ENCODE peak calls at places on chromosomes 1 and 21, in eight cellular contexts. S, A, Y, M, O, V, N and P are unnamed samples.

GRCh38 chr1:175894543-175894942 is 151.1 kb upstream of the TNR start:
- DNase-seq in O (no peak), S (no peak), N (no peak), Y (no peak), M (no peak), A (no peak), V (no peak), P (no peak)

GRCh38 chr21:45507523-45507875 is 34.7 kb downstream of the SLC19A1 start:
- DNase-seq in A (no peak), N (no peak), V (no peak), O (no peak), Y (no peak), S (peak; percentile 61), M (no peak), P (no peak)

GRCh38 chr21:32958288-32958992 is 67.3 kb upstream of the OLIG2 start:
- DNase-seq in N (no peak), S (no peak), O (no peak), Y (no peak), M (no peak), A (no peak), V (no peak), P (no peak)

GRCh38 chr21:39434950-39435349 is 10.6 kb downstream of the LCA5L start:
- DNase-seq in V (no peak), S (no peak), Y (no peak), N (no peak), A (no peak), M (no peak), O (no peak), P (no peak)

GRCh38 chr21:39669485-39669884 is 56.7 kb downstream of the B3GALT5 start:
- DNase-seq in A (no peak), M (no peak), O (no peak), Y (no peak), V (no peak), N (no peak), S (no peak), P (no peak)

GRCh38 chr21:27649746-27650145 is 682.9 kb upstream of the ADAMTS5 start:
- DNase-seq in M (no peak), S (no peak), Y (no peak), O (no peak), V (no peak), N (no peak), A (no peak), P (no peak)

GRCh38 chr1:119831027-119831426 is 19.8 kb upstream of the REG4 start:
- DNase-seq in N (no peak), A (no peak), O (no peak), Y (no peak), S (no peak), M (no peak), V (no peak), P (no peak)

GRCh38 chr21:14528815-14529214 is 17.3 kb downstream of the SAMSN1 start:
- DNase-seq in A (no peak), O (no peak), M (no peak), V (no peak), Y (no peak), S (no peak), N (no peak), P (no peak)

GRCh38 chr1:162028726-162029125 is 5.1 kb upstream of the OLFML2B start:
- DNase-seq in M (no peak), N (no peak), Y (no peak), V (peak; percentile 17), A (no peak), S (no peak), O (no peak), P (no peak)

GRCh38 chr1:154411525-154411924 is 6.4 kb downstream of the IL6R start:
- DNase-seq in N (no peak), O (no peak), V (no peak), M (no peak), A (no peak), Y (no peak), S (peak; percentile 39), P (no peak)

DNA sequence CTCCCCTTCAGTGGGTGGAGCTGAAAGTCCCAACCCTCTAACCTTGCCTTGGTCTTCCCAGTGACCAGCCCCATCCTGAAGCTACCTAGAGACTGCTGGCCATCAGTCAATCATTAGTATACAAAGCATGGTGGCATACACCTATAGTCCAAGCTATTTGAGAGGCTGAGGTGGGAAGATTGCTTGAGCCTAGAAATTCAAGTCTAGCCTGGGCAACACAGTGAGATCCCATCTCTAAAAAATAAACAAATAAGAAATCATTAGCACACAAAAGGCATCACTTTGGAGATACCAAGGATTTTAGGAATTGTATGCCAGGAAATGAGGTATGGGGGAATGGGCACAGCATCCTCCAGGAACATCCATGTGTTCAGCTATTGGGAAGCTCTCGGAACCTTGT is 4.4 kb upstream of the IFI6 start:
- DNase-seq in M (no peak), S (no peak), V (no peak), Y (no peak), N (no peak), A (no peak), O (no peak), P (no peak)
- H3K27ac ChIP-seq in M (no peak overlapping the region), S (no peak overlapping the region), V (no peak overlapping the region), Y (no peak overlapping the region), N (no peak overlapping the region), A (no peak overlapping the region), O (no peak overlapping the region), P (no peak overlapping the region)

DNA sequence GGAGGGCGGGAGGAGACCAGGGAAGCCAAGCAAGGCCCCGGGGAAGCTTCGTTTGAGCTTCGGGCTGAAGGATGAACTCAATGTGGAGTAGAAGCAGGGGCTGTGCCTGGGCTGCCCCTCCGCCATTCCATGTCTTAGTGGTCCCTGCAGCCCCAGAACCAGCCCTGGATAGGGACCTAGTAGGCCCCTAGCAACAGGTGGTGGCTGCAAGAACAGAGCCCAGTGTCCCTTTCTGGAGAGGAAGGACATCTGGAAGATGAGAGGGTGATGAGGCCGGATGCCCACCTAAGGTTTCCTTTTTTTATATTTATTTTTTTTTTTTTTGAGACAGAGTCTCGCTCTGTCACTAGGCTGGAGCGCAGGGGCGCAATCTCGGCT is 27.2 kb downstream of the ECE1 start:
- DNase-seq in A (no peak), N (no peak), S (no peak), O (no peak), Y (no peak), V (no peak), M (no peak), P (no peak)
- H3K27ac ChIP-seq in A (peak overlapping the region; percentile 99), N (peak overlapping the region; percentile 83), S (peak overlapping the region; percentile 98), O (peak overlapping the region; percentile 76), Y (peak overlapping the region; percentile 12), V (peak overlapping the region; percentile 88), M (peak overlapping the region; percentile 83), P (peak overlapping the region; percentile 97)

DNA sequence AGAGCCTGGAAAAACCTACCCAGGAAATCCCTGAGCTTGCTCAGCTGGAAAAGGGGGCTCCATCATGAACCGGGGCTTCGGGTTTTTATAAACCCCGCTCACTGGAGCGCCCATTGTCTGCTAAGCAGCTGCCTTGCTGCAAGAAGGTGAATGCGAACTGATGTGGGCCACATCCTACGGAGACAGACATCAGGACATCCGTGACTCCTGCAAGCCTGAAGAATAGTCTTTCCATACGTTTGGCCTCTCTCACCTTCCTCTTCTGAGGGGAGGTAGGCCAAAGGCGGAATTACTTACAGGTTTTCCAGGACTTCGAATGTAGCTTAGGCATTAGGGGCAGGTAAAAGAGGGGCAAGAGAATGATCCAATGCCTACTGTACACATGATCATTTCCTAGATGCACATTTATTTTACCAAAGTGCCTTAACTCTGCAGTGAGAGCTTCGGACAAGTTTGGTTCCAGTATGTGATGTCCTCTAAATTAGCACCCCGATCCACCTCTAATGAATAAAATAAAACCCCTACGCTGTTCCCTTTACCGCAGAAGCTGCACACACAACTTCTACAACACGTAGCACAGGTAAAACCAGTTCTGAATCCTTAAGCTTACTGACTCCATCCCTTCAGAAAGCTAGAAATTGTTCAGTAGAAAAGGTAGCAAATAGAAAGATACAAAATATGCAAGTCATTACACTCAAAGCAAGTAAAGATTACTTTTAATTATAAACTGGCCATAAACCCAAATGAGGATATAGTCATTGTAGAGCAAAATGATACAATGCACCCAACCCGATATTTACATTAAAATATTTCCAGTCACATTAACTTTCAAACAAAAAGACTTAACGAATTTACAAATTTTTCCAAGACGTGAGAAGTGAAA is 866 bp upstream of the SORT1 start:
- DNase-seq in M (no peak), A (no peak), O (no peak), Y (no peak), S (no peak), V (no peak), N (no peak), P (no peak)
- H3K27ac ChIP-seq in M (peak overlapping the region; percentile 93), A (peak overlapping the region; percentile 72), O (peak overlapping the region; percentile 66), Y (peak overlapping the region; percentile 13), S (peak overlapping the region; percentile 87), V (peak overlapping the region; percentile 79), N (peak overlapping the region; percentile 51), P (no peak overlapping the region)

DNA sequence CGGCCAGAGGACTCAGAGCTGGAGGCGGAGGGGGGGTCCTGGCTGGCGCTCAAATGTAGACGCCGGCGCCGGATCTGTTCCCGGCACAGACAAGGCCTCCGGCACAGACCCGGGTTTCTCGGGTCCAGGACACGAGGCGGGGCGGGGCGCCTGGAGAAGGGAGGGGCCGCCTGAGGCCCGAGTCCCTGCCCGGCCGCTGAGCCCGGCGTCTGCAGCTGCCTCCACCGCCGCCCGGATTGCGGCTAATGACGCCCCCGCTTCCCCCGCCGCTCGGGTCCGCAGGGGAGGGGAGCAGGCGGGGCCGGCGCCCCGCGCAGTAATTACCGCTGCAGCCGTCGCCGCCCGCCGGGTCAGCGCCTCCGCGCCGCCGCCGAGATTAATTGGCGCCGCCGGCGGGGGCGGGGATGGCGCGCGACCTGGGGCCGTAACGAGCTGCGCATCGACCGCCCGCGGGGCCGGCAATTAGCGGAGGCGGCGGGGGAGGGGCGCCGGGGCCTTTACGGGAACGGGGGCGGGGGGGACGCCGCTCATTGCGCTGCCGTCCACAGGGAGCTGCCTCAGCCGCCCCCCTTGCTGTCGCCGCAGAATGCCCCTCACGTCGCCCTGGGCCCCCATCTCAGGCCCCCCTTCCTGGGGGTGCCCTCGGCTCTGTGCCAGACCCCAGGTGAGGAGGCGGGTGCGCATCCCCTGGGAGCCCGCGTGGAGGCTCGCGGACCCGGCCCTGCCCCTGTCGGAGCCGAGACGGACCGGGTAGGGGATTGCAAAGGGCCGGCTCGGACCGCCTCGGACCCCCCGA is 17.3 kb downstream of the NOC2L start:
- DNase-seq in A (no peak), N (no peak), O (no peak), Y (peak; percentile 85), V (peak; percentile 95), S (peak; percentile 89), M (no peak), P (no peak)
- H3K27ac ChIP-seq in A (no peak overlapping the region), N (no peak overlapping the region), O (peak overlapping the region; percentile 2), Y (no peak overlapping the region), V (no peak overlapping the region), S (peak overlapping the region; percentile 46), M (no peak overlapping the region), P (no peak overlapping the region)

GRCh38 chr1:71839876-71840275 is 442.5 kb downstream of the NEGR1 start:
- DNase-seq in O (no peak), Y (no peak), V (no peak), A (no peak), S (no peak), N (no peak), M (no peak), P (no peak)

GRCh38 chr1:71843023-71843422 is 439.3 kb downstream of the NEGR1 start:
- DNase-seq in S (no peak), M (no peak), O (no peak), N (no peak), V (no peak), A (no peak), Y (no peak), P (no peak)
- H3K27ac ChIP-seq in S (no peak overlapping the region), M (no peak overlapping the region), O (no peak overlapping the region), N (no peak overlapping the region), V (no peak overlapping the region), A (no peak overlapping the region), Y (no peak overlapping the region), P (no peak overlapping the region)

DNA sequence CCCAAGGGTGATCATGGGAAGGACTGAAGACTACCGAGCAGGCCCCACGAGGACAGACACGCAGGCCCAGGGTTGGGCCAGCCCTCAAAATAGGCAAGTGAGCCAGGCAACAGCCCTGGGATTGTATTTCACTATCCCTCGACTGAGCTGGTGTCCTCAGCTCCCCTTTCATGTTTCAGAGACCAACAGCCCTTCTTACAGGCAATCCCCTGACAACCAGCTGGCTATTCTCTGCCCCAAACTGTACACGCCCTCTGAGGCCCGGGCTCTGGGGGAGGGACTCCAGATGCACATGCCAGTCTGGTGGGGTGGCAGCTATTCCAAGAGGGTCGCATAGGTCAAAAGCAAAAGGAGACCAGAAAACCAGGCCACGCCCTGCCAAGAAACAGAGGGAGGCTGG is 243.0 kb downstream of the TOMM20 start:
- DNase-seq in Y (no peak), M (peak; percentile 92), O (no peak), N (no peak), A (no peak), S (no peak), V (no peak), P (no peak)
- H3K27ac ChIP-seq in Y (no peak overlapping the region), M (peak overlapping the region; percentile 96), O (no peak overlapping the region), N (no peak overlapping the region), A (peak overlapping the region; percentile 76), S (peak overlapping the region; percentile 52), V (peak overlapping the region; percentile 87), P (peak overlapping the region; percentile 11)